ENCODE peak calls at places on chromosomes 4 and X, in five cellular contexts. A is CD4-positive, CD25-positive, alpha-beta regulatory T cell; U is tibial nerve; B is left ventricle myocardium inferior; J is lower lobe of right lung. T is an unnamed sample.

GRCh38 chr4:171588764-171589163 is 224.4 kb upstream of the GALNTL6 start:
- DNase-seq in A (no peak), B (no peak), J (no peak), U (no peak), T (no peak)

GRCh38 chr4:169345207-169345788 is 74.5 kb upstream of the SH3RF1 start:
- DNase-seq in A (no peak), B (no peak), U (no peak), J (no peak), T (no peak)

GRCh38 chr4:79652726-79653125 is 244.7 kb upstream of the GK2 start:
- DNase-seq in A (no peak), B (no peak), J (no peak), U (no peak), T (no peak)

GRCh38 chrX:44949125-44949524 is 76.1 kb downstream of the KDM6A start:
- DNase-seq in J (no peak), A (no peak), U (no peak), B (no peak), T (no peak)

GRCh38 chr4:122065915-122066314 is 86.2 kb upstream of the BLTP1 start:
- DNase-seq in B (no peak), U (no peak), A (no peak), J (no peak), T (no peak)

GRCh38 chrX:65674351-65674893 is 7.0 kb downstream of the MSN start:
- DNase-seq in B (no peak), A (peak; percentile 63), U (no peak), J (no peak), T (no peak)

GRCh38 chrX:112235547-112235946 is 153.0 kb upstream of the TRPC5 start:
- DNase-seq in A (no peak), U (no peak), J (no peak), B (no peak), T (no peak)

GRCh38 chr4:136750898-136751297 is 781.4 kb downstream of the PCDH18 start:
- DNase-seq in B (no peak), A (no peak), U (no peak), J (no peak), T (no peak)

GRCh38 chrX:110259065-110259559 is 58.8 kb downstream of the AMMECR1 start:
- DNase-seq in U (no peak), B (no peak), J (no peak), A (peak; percentile 53), T (no peak)

GRCh38 chrX:133414399-133415275 is 652 bp downstream of the GPC4 start:
- DNase-seq in A (no peak), U (no peak), B (no peak), J (peak; percentile 49), T (peak; percentile 64)

GRCh38 chrX:114774691-114775090 is 190.8 kb downstream of the HTR2C start:
- DNase-seq in U (no peak), B (no peak), A (no peak), J (no peak), T (peak; percentile 35)

GRCh38 chrX:41459714-41460113 is 12.6 kb downstream of the NYX start:
- DNase-seq in A (no peak), U (no peak), B (no peak), J (no peak), T (no peak)

GRCh38 chr4:183832776-183833450 is 72.2 kb upstream of the STOX2 start:
- DNase-seq in J (no peak), B (no peak), U (no peak), A (no peak), T (no peak)

GRCh38 chr4:7402526-7402925 is 32.2 kb downstream of the PSAPL1 start:
- DNase-seq in U (no peak), J (no peak), B (peak; percentile 5), A (no peak), T (no peak)

GRCh38 chr4:119037709-119038463 is 97.7 kb upstream of the MYOZ2 start:
- DNase-seq in J (no peak), U (no peak), A (no peak), B (no peak), T (no peak)

GRCh38 chr4:8188085-8188484 is 11.0 kb upstream of the SH3TC1 start:
- DNase-seq in J (no peak), A (no peak), B (no peak), U (no peak), T (no peak)

GRCh38 chr4:131113273-131113672 is 2017.3 kb downstream of the C4orf33 start:
- DNase-seq in B (no peak), U (no peak), J (no peak), A (no peak), T (no peak)

GRCh38 chr4:128847074-128847724 is 37.7 kb downstream of the JADE1 start:
- DNase-seq in A (no peak), J (peak; percentile 53), B (no peak), U (no peak), T (no peak)

GRCh38 chr4:168484626-168485025 is 4.3 kb upstream of the DDX60L start:
- DNase-seq in A (no peak), J (no peak), B (no peak), U (no peak), T (no peak)

GRCh38 chr4:26490111-26490979 is at the start of gene CCKAR:
- DNase-seq in A (no peak), B (no peak), U (no peak), J (no peak), T (peak; percentile 27)

GRCh38 chrX:41923925-41924693 is 755 bp upstream of the CASK start:
- DNase-seq in B (no peak), U (no peak), J (peak; percentile 41), A (peak; percentile 70), T (peak; percentile 8)

GRCh38 chrX:41236629-41237028 is 97.3 kb upstream of the DDX3X start:
- DNase-seq in B (no peak), A (peak; percentile 15), J (no peak), U (no peak), T (no peak)

GRCh38 chr4:97367878-97368277 is 775.4 kb downstream of the STPG2 start:
- DNase-seq in A (no peak), B (no peak), J (no peak), U (no peak), T (no peak)

GRCh38 chr4:157280673-157281072 is 60.1 kb downstream of the GRIA2 start:
- DNase-seq in J (no peak), B (no peak), U (no peak), A (no peak), T (no peak)

GRCh38 chrX:122625821-122626220 is 558.3 kb upstream of the GRIA3 start:
- DNase-seq in A (no peak), B (no peak), J (no peak), U (no peak), T (no peak)

GRCh38 chr4:53477038-53477565 is 99.7 kb downstream of the FIP1L1 start:
- DNase-seq in A (no peak), J (no peak), U (no peak), B (no peak), T (peak; percentile 26)
- H3K27ac ChIP-seq in A (no peak overlapping the region), J (no peak overlapping the region), U (no peak overlapping the region), B (no peak overlapping the region), T (no peak overlapping the region)

GRCh38 chr4:156006192-156006591 is 52.5 kb upstream of the CTSO start:
- DNase-seq in A (no peak), J (no peak), B (no peak), U (no peak), T (no peak)
- H3K4me3 ChIP-seq in A (no peak overlapping the region), J (no peak overlapping the region), B (no peak overlapping the region), U (no peak overlapping the region), T (no peak overlapping the region)

DNA sequence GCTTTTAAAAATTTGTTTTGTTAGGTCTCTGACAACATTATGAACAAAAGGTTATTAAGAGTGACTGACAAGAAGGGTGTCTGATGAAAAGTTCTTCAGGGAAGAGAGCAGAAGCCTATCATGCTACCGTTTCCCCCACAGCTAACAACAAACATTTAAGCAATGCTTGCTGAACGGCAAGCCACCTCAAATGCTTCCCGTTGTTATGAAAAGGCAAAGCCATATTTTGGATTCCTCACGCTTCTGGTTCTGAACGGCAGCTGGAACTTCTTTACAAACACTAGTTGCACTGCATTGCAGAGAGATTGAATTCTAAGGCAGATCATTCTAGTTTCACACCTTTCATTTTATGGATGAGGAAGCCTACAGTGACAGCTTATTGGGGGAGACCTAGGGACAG is 48.6 kb upstream of the NAP1L5 start:
- DNase-seq in U (no peak), J (no peak), A (no peak), B (no peak), T (no peak)
- H3K27ac ChIP-seq in U (no peak overlapping the region), J (no peak overlapping the region), A (no peak overlapping the region), B (peak overlapping the region; percentile 59), T (no peak overlapping the region)

GRCh38 chrX:19865567-19866363 is 21.6 kb downstream of the SH3KBP1 start:
- DNase-seq in U (no peak), A (no peak), J (no peak), B (no peak), T (no peak)

GRCh38 chrX:19862634-19863236 is 24.7 kb downstream of the SH3KBP1 start:
- DNase-seq in A (no peak), B (no peak), J (no peak), U (no peak), T (no peak)

GRCh38 chrX:19863237-19864223 is 23.9 kb downstream of the SH3KBP1 start:
- DNase-seq in U (no peak), B (no peak), A (no peak), J (no peak), T (no peak)

GRCh38 chrX:19866626-19867410 is 20.6 kb downstream of the SH3KBP1 start:
- DNase-seq in A (no peak), J (no peak), U (no peak), B (no peak), T (no peak)

GRCh38 chrX:19864736-19865135 is 22.7 kb downstream of the SH3KBP1 start:
- DNase-seq in U (no peak), A (no peak), B (no peak), J (no peak), T (no peak)
- H3K4me3 ChIP-seq in U (no peak overlapping the region), A (no peak overlapping the region), B (no peak overlapping the region), J (no peak overlapping the region), T (no peak overlapping the region)

T was measured in neural progenitor cell.